ENCODE peak calls at places on chromosomes 7 and 10, in four cellular contexts. X, E, D and C are unnamed samples.

GRCh38 chr7:98526059-98526458 is 91.0 kb upstream of the NPTX2 start:
- DNase-seq in E (no peak), D (no peak), X (no peak), C (no peak)

GRCh38 chr10:84820121-84820520 is 491.7 kb downstream of the CCSER2 start:
- DNase-seq in E (no peak), X (no peak), D (peak; percentile 21), C (no peak)

GRCh38 chr7:82158327-82158726 is 285.2 kb downstream of the CACNA2D1 start:
- DNase-seq in E (no peak), D (no peak), X (no peak), C (no peak)

GRCh38 chr7:82343-83155 is 109.8 kb upstream of the FAM20C start:
- DNase-seq in X (no peak), D (no peak), E (no peak), C (no peak)

GRCh38 chr7:6180344-6180725 is 92.1 kb downstream of the CYTH3 start:
- DNase-seq in D (no peak), E (no peak), X (no peak), C (no peak)

GRCh38 chr10:15730341-15730740 is 10.6 kb upstream of the ITGA8 start:
- DNase-seq in X (no peak), D (no peak), E (no peak), C (no peak)

GRCh38 chr7:96991850-96992623 is 13.3 kb upstream of the DLX6 start:
- DNase-seq in X (no peak), E (no peak), D (no peak), C (no peak)

GRCh38 chr7:1939434-1940401 is 269.6 kb downstream of the ELFN1 start:
- DNase-seq in X (peak; percentile 15), E (no peak), D (no peak), C (peak; percentile 39)

GRCh38 chr10:36531621-36532020 is 593.8 kb upstream of the ANKRD30A start:
- DNase-seq in X (no peak), D (no peak), E (no peak), C (no peak)

GRCh38 chr10:114272696-114273095 is 33.6 kb downstream of the VWA2 start:
- DNase-seq in X (no peak), E (no peak), D (no peak), C (no peak)

GRCh38 chr7:151518105-151518780 is 1.5 kb downstream of the RHEB start:
- DNase-seq in D (peak; percentile 78), X (peak; percentile 59), E (no peak), C (peak; percentile 39)

GRCh38 chr7:77202544-77202976 is 2.9 kb upstream of the FGL2 start:
- DNase-seq in X (no peak), D (no peak), E (peak; percentile 56), C (peak; percentile 50)

GRCh38 chr7:156004265-156005201 is 192.3 kb upstream of the SHH start:
- DNase-seq in E (no peak), D (no peak), X (no peak), C (no peak)

GRCh38 chr7:123643495-123644428 is 11.9 kb upstream of the LMOD2 start:
- DNase-seq in D (peak; percentile 24), E (no peak), X (no peak), C (peak; percentile 25)

GRCh38 chr10:101012525-101013364 is 13.1 kb downstream of the LZTS2 start:
- DNase-seq in D (peak; percentile 98), X (peak; percentile 69), E (peak; percentile 84), C (peak; percentile 84)